ENCODE peak calls at places on chromosomes 6 and 20, in nine cellular contexts. S is T-helper 1 cell, N is HEK293T, P is AML-193, T is cardiac muscle cell, K is GM19239, R is ELR, Q is fibroblast of pulmonary artery, G is heart left ventricle. F is an unnamed sample.

GRCh38 chr6:125923371-125923877 is 33.1 kb upstream of the HINT3 start:
- DNase-seq in T (peak; percentile 85), N (no peak), R (no peak), S (no peak), Q (peak; percentile 90), P (no peak), K (no peak), G (no peak), F (no peak)

GRCh38 chr20:45470939-45471338 is 1.4 kb downstream of the WFDC2 start:
- DNase-seq in N (no peak), R (peak; percentile 28), G (no peak), P (no peak), Q (peak; percentile 6), T (peak; percentile 23), K (no peak), S (no peak), F (no peak)

GRCh38 chr6:12182676-12183075 is 107.5 kb upstream of the EDN1 start:
- DNase-seq in P (no peak), K (no peak), Q (no peak), G (no peak), T (no peak), N (no peak), R (peak; percentile 78), S (no peak), F (no peak)

GRCh38 chr6:30614843-30615218 is 2.2 kb downstream of the PPP1R10 start:
- DNase-seq in N (peak; percentile 81), T (peak; percentile 99), G (peak; percentile 72), R (peak; percentile 98), K (peak; percentile 57), S (peak; percentile 76), P (peak; percentile 99), Q (peak; percentile 99), F (peak; percentile 40)

GRCh38 chr6:165451845-165452244 is 142.4 kb upstream of the C6orf118 start:
- DNase-seq in Q (peak; percentile 25), R (no peak), N (no peak), T (no peak), S (no peak), G (no peak), P (no peak), K (no peak), F (no peak)

GRCh38 chr6:125124250-125124777 is 29.3 kb upstream of the TPD52L1 start:
- DNase-seq in N (no peak), K (no peak), Q (no peak), R (peak; percentile 32), P (no peak), G (no peak), S (no peak), T (no peak), F (no peak)

GRCh38 chr6:24357336-24358218 is at the start of gene DCDC2:
- DNase-seq in T (peak; percentile 11), Q (peak; percentile 18), P (no peak), R (peak; percentile 10), K (no peak), G (peak; percentile 56), S (peak; percentile 33), N (no peak), F (no peak)

GRCh38 chr20:33817411-33817810 is 6.3 kb downstream of the CHMP4B start:
- DNase-seq in Q (no peak), P (no peak), R (no peak), N (no peak), T (no peak), S (no peak), G (no peak), K (no peak), F (no peak)

GRCh38 chr20:46639587-46639986 is 11.7 kb downstream of the SLC13A3 start:
- DNase-seq in P (no peak), T (no peak), S (no peak), R (no peak), G (no peak), N (no peak), Q (no peak), K (no peak), F (no peak)

GRCh38 chr6:37572340-37572739 is 72.6 kb upstream of the CCDC167 start:
- DNase-seq in G (no peak), Q (no peak), R (no peak), T (no peak), K (no peak), N (no peak), P (no peak), S (no peak), F (no peak)

GRCh38 chr6:108689279-108690161 is 128.8 kb downstream of the FOXO3 start:
- DNase-seq in Q (peak; percentile 98), N (no peak), G (peak; percentile 90), K (no peak), R (peak; percentile 90), S (no peak), P (peak; percentile 99), T (peak; percentile 98), F (peak; percentile 71)

GRCh38 chr6:154598403-154598802 is 87.9 kb upstream of the CNKSR3 start:
- DNase-seq in Q (no peak), G (no peak), T (no peak), R (no peak), K (no peak), S (no peak), N (no peak), P (no peak), F (no peak)

GRCh38 chr6:98841589-98842488 is 7.5 kb downstream of the POU3F2 start:
- DNase-seq in Q (no peak), G (no peak), K (no peak), T (no peak), N (no peak), R (no peak), P (no peak), S (no peak), F (no peak)

GRCh38 chr6:127319686-127320085 is 23.7 kb downstream of the ECHDC1 start:
- DNase-seq in P (no peak), T (no peak), K (no peak), G (no peak), R (no peak), S (no peak), Q (peak; percentile 13), N (no peak), F (no peak)

GRCh38 chr6:43274916-43275597 is 23.0 kb upstream of the SLC22A7 start:
- DNase-seq in R (no peak), K (no peak), N (no peak), P (no peak), T (no peak), S (no peak), G (peak; percentile 67), Q (no peak), F (no peak)

GRCh38 chr20:19272976-19273654 is 60.7 kb downstream of the SLC24A3 start:
- DNase-seq in P (no peak), N (no peak), K (no peak), S (no peak), Q (no peak), R (no peak), T (no peak), G (no peak), F (no peak)

GRCh38 chr6:98530732-98531131 is 303.6 kb upstream of the POU3F2 start:
- DNase-seq in T (no peak), S (no peak), K (no peak), Q (no peak), G (no peak), R (no peak), P (no peak), N (no peak), F (no peak)

GRCh38 chr20:53009979-53010735 is 38.0 kb downstream of the TSHZ2 start:
- DNase-seq in R (no peak), P (no peak), S (no peak), Q (no peak), G (no peak), N (no peak), K (no peak), T (no peak), F (no peak)

GRCh38 chr6:21061892-21062291 is 527.6 kb downstream of the CDKAL1 start:
- DNase-seq in Q (no peak), T (no peak), S (no peak), K (no peak), N (no peak), R (no peak), P (no peak), G (no peak), F (no peak)

GRCh38 chr20:25397081-25397480 is 6.4 kb upstream of the ABHD12 start:
- DNase-seq in N (no peak), K (no peak), S (no peak), T (no peak), Q (no peak), R (no peak), G (no peak), P (no peak), F (no peak)

GRCh38 chr6:17600527-17601388 is 656 bp downstream of the FAM8A1 start:
- DNase-seq in R (peak; percentile 57), Q (peak; percentile 24), K (peak; percentile 9), P (peak; percentile 7), G (peak; percentile 80), T (peak; percentile 44), N (peak; percentile 34), S (peak; percentile 52), F (peak; percentile 40)

GRCh38 chr20:62617711-62618483 is 24.4 kb upstream of the SLCO4A1 start:
- DNase-seq in T (no peak), N (no peak), P (peak; percentile 75), R (peak; percentile 74), Q (no peak), K (peak; percentile 61), S (no peak), G (peak; percentile 88), F (peak; percentile 68)

GRCh38 chr6:163814494-163815364 is 400.2 kb downstream of the QKI start:
- DNase-seq in Q (peak; percentile 24), P (no peak), R (peak; percentile 93), S (no peak), K (no peak), T (peak; percentile 52), N (no peak), G (no peak), F (no peak)

GRCh38 chr6:149201068-149201655 is 116.3 kb upstream of the TAB2 start:
- DNase-seq in S (no peak), T (no peak), P (no peak), Q (no peak), R (no peak), K (no peak), G (no peak), N (no peak), F (no peak)

GRCh38 chr6:110566346-110567125 is 90.1 kb upstream of the SLC22A16 start:
- DNase-seq in S (no peak), P (no peak), R (peak; percentile 14), K (no peak), T (no peak), N (no peak), G (no peak), Q (no peak), F (no peak)

GRCh38 chr6:13140972-13141371 is 187.4 kb downstream of the TBC1D7 start:
- DNase-seq in S (no peak), N (no peak), K (no peak), P (no peak), G (no peak), T (no peak), R (no peak), Q (no peak), F (no peak)

GRCh38 chr6:35262596-35262995 is 3.1 kb downstream of the ZNF76 start:
- DNase-seq in R (peak; percentile 37), P (no peak), K (no peak), N (no peak), S (no peak), Q (peak; percentile 41), T (peak; percentile 21), G (no peak), F (no peak)

GRCh38 chr6:24431045-24431451 is 28.3 kb downstream of the MRS2 start:
- DNase-seq in K (peak; percentile 16), Q (peak; percentile 67), N (peak; percentile 55), P (peak; percentile 56), T (peak; percentile 61), G (no peak), S (no peak), R (peak; percentile 66), F (peak; percentile 37)

GRCh38 chr6:34514112-34514511 is 42.0 kb downstream of the SPDEF start:
- DNase-seq in G (no peak), T (no peak), N (no peak), K (no peak), Q (no peak), R (no peak), P (no peak), S (no peak), F (no peak)

GRCh38 chr6:163991326-163991725 is 576.8 kb downstream of the QKI start:
- DNase-seq in K (no peak), R (no peak), T (no peak), G (no peak), Q (no peak), P (no peak), S (no peak), N (no peak), F (no peak)

GRCh38 chr6:139824864-139825263 is 450.4 kb upstream of the CITED2 start:
- DNase-seq in T (no peak), N (no peak), S (no peak), G (no peak), P (no peak), R (no peak), Q (no peak), K (no peak), F (no peak)

F was measured in H54.